ENCODE peak calls at places on chromosomes 6 and 20, in four cellular contexts. W is fibroblast of lung, O is MM.1S, N is lower leg skin. H is an unnamed sample.

GRCh38 chr6:161273752-161274487 is at the start of gene AGPAT4:
- DNase-seq in W (peak), O (peak), N (peak), H (peak)

GRCh38 chr20:8305449-8305978 is 173.4 kb downstream of the PLCB1 start:
- DNase-seq in W (peak), O (peak), N (peak), H (no peak)

GRCh38 chr6:149236584-149236983 is 80.9 kb upstream of the TAB2 start:
- DNase-seq in W (peak), O (no peak), N (no peak), H (peak)

GRCh38 chr20:31836853-31837608 is 8.4 kb downstream of the FOXS1 start:
- DNase-seq in W (peak), O (no peak), N (no peak), H (no peak)

GRCh38 chr6:89508755-89509563 is 76.0 kb downstream of the ANKRD6 start:
- DNase-seq in W (peak), O (no peak), N (no peak), H (no peak)

GRCh38 chr6:99810295-99810694 is 183.7 kb downstream of the MCHR2 start:
- DNase-seq in W (no peak), O (no peak), N (no peak), H (no peak)

GRCh38 chr6:20182926-20183521 is 29.2 kb downstream of the MBOAT1 start:
- DNase-seq in W (peak), O (no peak), N (no peak), H (peak)

GRCh38 chr6:455006-455585 is 63.5 kb downstream of the IRF4 start:
- DNase-seq in W (no peak), O (no peak), N (no peak), H (no peak)

GRCh38 chr6:151016107-151016506 is 150.6 kb downstream of the MTHFD1L start:
- DNase-seq in W (no peak), O (no peak), N (peak), H (no peak)

GRCh38 chr6:46329568-46329967 is 158.8 kb upstream of the ENPP5 start:
- DNase-seq in W (peak), O (no peak), N (no peak), H (peak)

DNA sequence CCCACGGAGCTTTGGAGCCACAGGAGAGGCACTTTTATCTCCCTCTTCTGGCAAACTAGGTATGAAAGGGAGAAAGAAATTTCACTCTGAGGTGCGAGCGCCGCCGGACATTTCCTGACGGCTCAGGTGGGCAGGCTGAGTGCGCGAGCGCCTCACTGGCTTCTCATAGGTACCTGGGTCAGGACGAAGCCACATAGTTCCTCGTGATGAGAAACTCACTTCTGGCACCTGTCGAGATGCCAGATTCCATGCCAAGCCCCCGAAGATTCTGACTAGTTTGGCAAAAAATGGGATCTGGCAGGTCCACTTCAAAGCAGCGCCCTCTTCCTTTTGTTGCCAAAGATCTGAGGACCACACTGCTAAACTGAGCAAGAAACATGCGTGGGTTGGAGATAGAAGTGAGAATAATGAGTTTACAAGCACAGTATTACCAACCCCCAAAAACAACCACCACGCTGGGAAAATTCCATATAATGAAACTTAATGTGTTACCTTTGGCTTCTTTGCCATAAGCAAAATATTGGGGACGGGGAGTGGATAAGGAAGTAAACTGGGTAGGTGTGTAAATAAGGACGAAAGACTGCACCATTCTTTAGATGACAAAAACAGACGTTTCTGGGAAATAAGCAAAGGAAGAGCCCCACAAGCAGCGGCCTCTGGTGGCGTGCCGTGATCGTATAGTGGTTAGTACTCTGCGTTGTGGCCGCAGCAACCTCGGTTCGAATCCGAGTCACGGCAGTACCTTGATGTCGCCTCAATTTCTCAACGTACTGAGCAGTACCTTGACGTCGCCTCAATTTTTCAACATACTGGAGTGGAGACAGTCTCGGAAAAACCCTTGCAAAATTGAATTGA is 89.8 kb upstream of the PRSS16 start:
- DNase-seq in W (peak), O (peak), N (peak), H (no peak)
- TF ChIP-seq CTCF in W (peak), O (peak), N (no peak), H (peak)

DNA sequence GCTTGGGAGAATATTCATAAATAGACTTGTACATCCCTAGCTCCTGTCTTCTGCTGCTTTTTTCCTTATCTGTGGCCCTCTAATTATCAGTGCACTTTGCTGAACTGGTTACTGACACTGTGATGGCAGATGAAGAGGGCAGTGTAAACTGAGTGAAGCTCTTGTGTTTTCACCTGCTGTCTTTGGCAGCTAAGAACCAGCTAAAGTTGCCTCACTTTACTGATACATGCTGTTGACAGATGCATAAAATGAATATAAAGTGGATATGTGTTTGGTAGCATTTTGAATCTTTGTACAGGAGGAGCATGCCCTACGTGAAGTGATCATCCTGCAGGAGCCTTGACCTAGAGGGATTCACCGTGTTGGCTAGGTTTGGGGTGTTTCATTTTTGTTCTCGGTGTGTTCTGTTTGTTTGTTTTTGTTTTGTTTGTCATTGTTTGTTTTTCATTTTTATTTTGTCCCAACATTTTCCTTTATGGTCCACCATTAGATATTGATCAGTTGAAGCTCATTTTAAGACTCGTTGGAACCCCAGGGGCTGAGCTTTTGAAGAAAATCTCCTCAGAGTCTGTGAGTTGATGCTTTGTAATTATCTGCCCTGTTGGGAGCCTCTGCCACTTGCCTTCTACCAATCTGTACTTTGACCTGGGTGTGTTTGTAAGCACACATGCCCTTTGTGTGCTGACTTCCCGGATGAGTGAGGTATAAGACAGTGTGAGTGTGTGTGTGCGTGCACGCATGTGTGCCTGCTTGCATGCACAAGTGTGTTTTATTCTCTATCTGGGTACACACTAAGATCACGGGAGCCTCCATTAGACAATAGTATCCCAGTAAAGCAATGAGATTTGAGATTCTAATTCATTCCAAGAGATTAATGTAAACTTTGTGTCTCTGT is 34.6 kb upstream of the MAPK13 start:
- DNase-seq in W (no peak), O (no peak), N (no peak), H (no peak)
- H3K4me3 ChIP-seq in W (no peak), O (no peak), N (no peak), H (no peak)

DNA sequence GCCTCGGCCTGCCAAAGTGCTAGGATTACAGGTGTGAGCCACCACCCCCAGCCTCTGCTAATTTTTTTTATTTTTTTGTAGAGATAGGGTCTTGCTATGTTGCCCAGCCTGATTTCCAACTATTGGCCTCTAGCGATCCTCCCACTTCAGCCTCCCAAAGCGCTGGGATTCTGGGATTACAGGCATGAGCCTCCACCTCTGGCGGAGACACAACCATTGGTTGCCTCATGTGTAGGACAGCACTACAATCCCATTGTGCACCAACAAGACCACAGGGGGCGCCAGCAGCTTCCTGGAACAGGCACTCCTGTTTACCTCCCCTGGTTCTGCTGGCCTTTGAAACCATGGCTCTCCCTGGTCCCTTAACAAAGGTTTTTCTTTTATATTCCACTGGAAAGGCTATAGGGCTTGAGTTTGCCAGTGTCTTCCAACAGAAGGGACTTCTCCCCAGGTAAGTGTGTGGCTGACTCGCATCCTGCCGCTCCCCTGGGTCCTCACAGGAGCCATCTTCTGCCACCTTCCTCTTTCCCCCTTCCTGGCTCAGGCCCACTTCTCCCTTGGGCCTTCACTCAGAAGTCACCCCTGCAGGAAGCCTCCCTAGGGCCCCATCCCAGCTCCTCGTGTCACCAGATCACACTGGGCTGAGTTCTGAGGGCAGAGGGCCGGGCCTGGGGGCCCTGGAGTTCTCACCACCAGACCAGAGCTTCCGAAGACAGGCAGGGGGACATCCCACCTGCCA is 39.2 kb upstream of the TLDC2 start:
- DNase-seq in W (no peak), O (peak), N (no peak), H (no peak)
- TF ChIP-seq CTCF in W (peak), O (peak), N (no peak), H (peak)

GRCh38 chr6:110885526-110885925 is 10.9 kb downstream of the AMD1 start:
- DNase-seq in W (no peak), O (no peak), N (no peak), H (no peak)

GRCh38 chr6:110884321-110884720 is 9.7 kb downstream of the AMD1 start:
- DNase-seq in W (no peak), O (no peak), N (no peak), H (no peak)

GRCh38 chr6:110881929-110882629 is 7.5 kb downstream of the AMD1 start:
- DNase-seq in W (no peak), O (no peak), N (no peak), H (no peak)

GRCh38 chr6:110880651-110881050 is 6.1 kb downstream of the AMD1 start:
- DNase-seq in W (no peak), O (no peak), N (no peak), H (no peak)

GRCh38 chr6:110882824-110883554 is 8.4 kb downstream of the AMD1 start:
- DNase-seq in W (no peak), O (no peak), N (no peak), H (no peak)
- H3K4me3 ChIP-seq in W (no peak), O (no peak), N (no peak), H (no peak)

DNA sequence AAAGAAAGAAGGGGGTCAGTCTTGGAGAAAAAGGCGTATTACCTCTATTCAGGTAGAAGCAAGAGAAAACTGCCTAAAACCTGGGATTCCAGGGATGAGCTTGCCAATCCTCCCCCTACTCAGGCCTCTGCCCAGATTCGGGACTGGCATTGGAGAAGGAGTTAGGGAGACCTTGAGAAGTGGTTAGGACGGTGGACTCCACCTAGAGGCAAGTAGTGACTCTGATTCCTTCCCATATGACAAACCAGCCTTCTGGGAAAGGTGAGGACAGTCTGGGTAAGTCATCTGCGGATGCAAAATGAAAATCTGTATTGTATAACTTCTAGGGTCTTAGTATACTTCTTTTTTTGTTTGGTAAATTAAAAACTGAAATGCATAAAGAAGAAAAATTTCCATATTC is 43.8 kb downstream of the SLX4IP start:
- DNase-seq in W (no peak), O (no peak), N (no peak), H (no peak)
- TF ChIP-seq CTCF in W (no peak), O (no peak), N (no peak), H (no peak)

GRCh38 chr20:62986257-62986807 is 20.4 kb downstream of the BHLHE23 start:
- DNase-seq in W (no peak), O (no peak), N (no peak), H (no peak)
- H3K4me3 ChIP-seq in W (no peak), O (no peak), N (no peak), H (no peak)

GRCh38 chr6:11681770-11682169 is 96.8 kb downstream of the ADTRP start:
- DNase-seq in W (no peak), O (no peak), N (no peak), H (no peak)
- TF ChIP-seq CTCF in W (no peak), O (no peak), N (no peak), H (no peak)

DNA sequence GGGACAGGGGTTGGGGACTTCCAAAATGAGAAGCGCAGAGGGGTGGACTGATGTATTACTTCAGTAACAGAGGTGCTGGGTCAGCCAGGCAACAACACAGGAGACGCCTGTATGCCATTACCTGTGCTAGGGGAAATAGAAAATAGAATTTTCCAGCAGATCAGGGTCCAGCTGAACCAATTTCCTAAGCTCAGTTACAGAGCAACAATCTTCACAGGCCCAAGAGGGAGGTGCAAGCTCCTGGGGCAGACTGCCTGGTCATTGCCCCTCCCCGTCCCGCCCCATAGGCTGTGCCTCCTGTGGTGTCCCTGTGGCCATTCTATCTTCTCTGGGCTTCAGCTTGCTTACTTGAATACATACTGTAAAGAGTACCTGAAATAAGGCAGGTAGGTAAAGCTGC is 3.7 kb downstream of the KCNK5 start:
- DNase-seq in W (no peak), O (no peak), N (no peak), H (no peak)
- H3K4me3 ChIP-seq in W (no peak), O (no peak), N (no peak), H (no peak)

DNA sequence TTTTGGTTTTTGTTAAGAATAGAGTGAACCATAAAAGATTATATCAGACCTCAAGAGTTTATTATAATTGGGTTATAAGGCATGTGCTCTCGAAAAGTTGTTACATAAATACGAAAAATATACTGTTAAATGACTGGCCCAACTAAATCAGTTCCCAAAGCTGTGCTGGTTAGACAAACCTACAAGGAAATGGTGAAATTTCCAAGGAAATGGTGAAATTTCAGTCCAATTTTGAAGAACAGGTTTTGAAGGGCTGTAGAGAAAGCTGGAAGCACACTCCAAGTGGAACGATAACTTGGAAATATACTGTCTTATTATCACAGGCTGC is 409 bp upstream of the TRMT11 start:
- DNase-seq in W (no peak), O (no peak), N (no peak), H (no peak)
- TF ChIP-seq CTCF in W (no peak), O (no peak), N (no peak), H (no peak)

GRCh38 chr20:62642666-62643520 is 590 bp downstream of the SLCO4A1 start:
- DNase-seq in W (peak), O (peak), N (no peak), H (no peak)
- H3K4me3 ChIP-seq in W (peak), O (peak), N (peak), H (peak)

H was measured in astrocyte of the cerebellum.